ENCODE peak calls at places on chromosomes 4 and X, in ten cellular contexts. One of them, this sample, is unnamed.

GRCh38 chrX:26952213-26952612 is 510.9 kb downstream of the PPP4R3C start:
- DNase-seq in AG08395: no peak
- DNase-seq in GM04503: no peak
- DNase-seq in activated T-helper 1 cell treated with anti-CD3 and anti-CD28 coated beads, Interleukin-12 subunit alpha, Interleukin-12 subunit beta, Interleukin-2, Interleukin-4 antibody, amounts not matched to agents 30 ng/mL and 10 ng/mL and 1 ng/mL, durations not matched to agents 14 hours and 24 hours and 36 hours: no peak
- DNase-seq in Right ventricle myocardium superior: no peak
- DNase-seq in body of pancreas: no peak
- DNase-seq in ACHN: no peak
- DNase-seq in NCI-H2171: no peak
- DNase-seq in left colon: no peak
- DNase-seq in tibial artery: no peak
- DNase-seq in this sample: no peak

GRCh38 chrX:22690116-22690515 is 309.6 kb upstream of the DDX53 start:
- DNase-seq in Right ventricle myocardium superior: no peak
- DNase-seq in AG08395: no peak
- DNase-seq in GM04503: no peak
- DNase-seq in activated T-helper 1 cell treated with anti-CD3 and anti-CD28 coated beads, Interleukin-12 subunit alpha, Interleukin-12 subunit beta, Interleukin-2, Interleukin-4 antibody, amounts not matched to agents 30 ng/mL and 10 ng/mL and 1 ng/mL, durations not matched to agents 14 hours and 24 hours and 36 hours: no peak
- DNase-seq in left colon: no peak
- DNase-seq in body of pancreas: no peak
- DNase-seq in ACHN: no peak
- DNase-seq in NCI-H2171: no peak
- DNase-seq in tibial artery: no peak
- DNase-seq in this sample: no peak

GRCh38 chrX:19888419-19888879 is 1.0 kb upstream of the SH3KBP1 start:
- DNase-seq in body of pancreas: peak; percentile 45
- DNase-seq in left colon: no peak
- DNase-seq in AG08395: peak; percentile 63
- DNase-seq in ACHN: peak; percentile 70
- DNase-seq in NCI-H2171: peak; percentile 12
- DNase-seq in Right ventricle myocardium superior: no peak
- DNase-seq in GM04503: no peak
- DNase-seq in tibial artery: peak; percentile 24
- DNase-seq in activated T-helper 1 cell treated with anti-CD3 and anti-CD28 coated beads, Interleukin-12 subunit alpha, Interleukin-12 subunit beta, Interleukin-2, Interleukin-4 antibody, amounts not matched to agents 30 ng/mL and 10 ng/mL and 1 ng/mL, durations not matched to agents 14 hours and 24 hours and 36 hours: peak; percentile 11
- DNase-seq in this sample: peak; percentile 82

GRCh38 chr4:3296651-3297050 is 3.8 kb downstream of the RGS12 start:
- DNase-seq in tibial artery: peak; percentile 5
- DNase-seq in AG08395: no peak
- DNase-seq in GM04503: no peak
- DNase-seq in ACHN: no peak
- DNase-seq in left colon: no peak
- DNase-seq in body of pancreas: no peak
- DNase-seq in activated T-helper 1 cell treated with anti-CD3 and anti-CD28 coated beads, Interleukin-12 subunit alpha, Interleukin-12 subunit beta, Interleukin-2, Interleukin-4 antibody, amounts not matched to agents 30 ng/mL and 10 ng/mL and 1 ng/mL, durations not matched to agents 14 hours and 24 hours and 36 hours: no peak
- DNase-seq in NCI-H2171: no peak
- DNase-seq in Right ventricle myocardium superior: no peak
- DNase-seq in this sample: no peak

GRCh38 chr4:160193787-160194186 is 1090.9 kb downstream of the RAPGEF2 start:
- DNase-seq in left colon: no peak
- DNase-seq in ACHN: no peak
- DNase-seq in Right ventricle myocardium superior: no peak
- DNase-seq in activated T-helper 1 cell treated with anti-CD3 and anti-CD28 coated beads, Interleukin-12 subunit alpha, Interleukin-12 subunit beta, Interleukin-2, Interleukin-4 antibody, amounts not matched to agents 30 ng/mL and 10 ng/mL and 1 ng/mL, durations not matched to agents 14 hours and 24 hours and 36 hours: no peak
- DNase-seq in AG08395: no peak
- DNase-seq in NCI-H2171: no peak
- DNase-seq in body of pancreas: no peak
- DNase-seq in GM04503: no peak
- DNase-seq in tibial artery: no peak
- DNase-seq in this sample: no peak

GRCh38 chr4:67558493-67558892 is at the start of gene STAP1:
- DNase-seq in GM04503: no peak
- DNase-seq in left colon: no peak
- DNase-seq in Right ventricle myocardium superior: no peak
- DNase-seq in AG08395: no peak
- DNase-seq in NCI-H2171: no peak
- DNase-seq in tibial artery: no peak
- DNase-seq in body of pancreas: no peak
- DNase-seq in ACHN: no peak
- DNase-seq in activated T-helper 1 cell treated with anti-CD3 and anti-CD28 coated beads, Interleukin-12 subunit alpha, Interleukin-12 subunit beta, Interleukin-2, Interleukin-4 antibody, amounts not matched to agents 30 ng/mL and 10 ng/mL and 1 ng/mL, durations not matched to agents 14 hours and 24 hours and 36 hours: peak; percentile 42
- DNase-seq in this sample: no peak

GRCh38 chrX:48071064-48071985 is at the start of gene ZNF630:
- DNase-seq in NCI-H2171: peak; percentile 59
- DNase-seq in left colon: peak; percentile 86
- DNase-seq in Right ventricle myocardium superior: peak; percentile 85
- DNase-seq in ACHN: peak; percentile 50
- DNase-seq in activated T-helper 1 cell treated with anti-CD3 and anti-CD28 coated beads, Interleukin-12 subunit alpha, Interleukin-12 subunit beta, Interleukin-2, Interleukin-4 antibody, amounts not matched to agents 30 ng/mL and 10 ng/mL and 1 ng/mL, durations not matched to agents 14 hours and 24 hours and 36 hours: peak; percentile 24
- DNase-seq in body of pancreas: peak; percentile 89
- DNase-seq in GM04503: no peak
- DNase-seq in AG08395: peak; percentile 50
- DNase-seq in tibial artery: peak; percentile 66
- DNase-seq in this sample: peak; percentile 4

GRCh38 chr4:122639181-122639580 is 18.3 kb upstream of the IL21 start:
- DNase-seq in NCI-H2171: no peak
- DNase-seq in AG08395: no peak
- DNase-seq in Right ventricle myocardium superior: no peak
- DNase-seq in tibial artery: no peak
- DNase-seq in ACHN: no peak
- DNase-seq in left colon: no peak
- DNase-seq in GM04503: no peak
- DNase-seq in activated T-helper 1 cell treated with anti-CD3 and anti-CD28 coated beads, Interleukin-12 subunit alpha, Interleukin-12 subunit beta, Interleukin-2, Interleukin-4 antibody, amounts not matched to agents 30 ng/mL and 10 ng/mL and 1 ng/mL, durations not matched to agents 14 hours and 24 hours and 36 hours: no peak
- DNase-seq in body of pancreas: no peak
- DNase-seq in this sample: no peak

GRCh38 chr4:127188847-127189246 is 443.9 kb upstream of the INTU start:
- DNase-seq in tibial artery: no peak
- DNase-seq in left colon: no peak
- DNase-seq in body of pancreas: no peak
- DNase-seq in ACHN: peak; percentile 2
- DNase-seq in GM04503: no peak
- DNase-seq in NCI-H2171: no peak
- DNase-seq in Right ventricle myocardium superior: no peak
- DNase-seq in activated T-helper 1 cell treated with anti-CD3 and anti-CD28 coated beads, Interleukin-12 subunit alpha, Interleukin-12 subunit beta, Interleukin-2, Interleukin-4 antibody, amounts not matched to agents 30 ng/mL and 10 ng/mL and 1 ng/mL, durations not matched to agents 14 hours and 24 hours and 36 hours: no peak
- DNase-seq in AG08395: no peak
- DNase-seq in this sample: peak; percentile 4

GRCh38 chr4:22762548-22762947 is 69.8 kb downstream of the GBA3 start:
- DNase-seq in left colon: no peak
- DNase-seq in NCI-H2171: no peak
- DNase-seq in body of pancreas: no peak
- DNase-seq in AG08395: no peak
- DNase-seq in Right ventricle myocardium superior: no peak
- DNase-seq in GM04503: no peak
- DNase-seq in ACHN: no peak
- DNase-seq in activated T-helper 1 cell treated with anti-CD3 and anti-CD28 coated beads, Interleukin-12 subunit alpha, Interleukin-12 subunit beta, Interleukin-2, Interleukin-4 antibody, amounts not matched to agents 30 ng/mL and 10 ng/mL and 1 ng/mL, durations not matched to agents 14 hours and 24 hours and 36 hours: no peak
- DNase-seq in tibial artery: no peak
- DNase-seq in this sample: no peak